ENCODE peak calls at places on chromosomes 7 and 10, in six cellular contexts. I is cardiac muscle cell, R is tibial artery, E is ovary, D is stomach, S is upper lobe of right lung. O is an unnamed sample. For H3K4me1, the result is how much of the 10 kb centered on the place peaks cover.

GRCh38 chr10:13977861-13978843 is 352.6 kb downstream of the FRMD4A start:
- DNase-seq in D (no peak), E (no peak), R (no peak), S (no peak), I (no peak), O (no peak)

GRCh38 chr7:42624471-42624870 is 287.4 kb downstream of the C7orf25 start:
- DNase-seq in E (no peak), I (no peak), D (no peak), R (no peak), S (no peak), O (no peak)

GRCh38 chr7:52539414-52539813 is 496.0 kb upstream of the POM121L12 start:
- DNase-seq in I (no peak), R (no peak), D (no peak), S (no peak), E (no peak), O (no peak)

GRCh38 chr10:109205929-109206585 is 717.3 kb downstream of the XPNPEP1 start:
- DNase-seq in E (no peak), D (no peak), I (no peak), S (no peak), R (no peak), O (no peak)

GRCh38 chr7:35545831-35546230 is 149.1 kb downstream of the HERPUD2 start:
- DNase-seq in D (no peak), I (no peak), R (no peak), S (no peak), E (no peak), O (no peak)

GRCh38 chr7:435518-436366 is 83.9 kb downstream of the PDGFA start:
- DNase-seq in D (peak), E (no peak), S (no peak), R (no peak), I (no peak), O (peak)

GRCh38 chr10:102310356-102311024 is 65.2 kb downstream of the GBF1 start:
- DNase-seq in I (no peak), E (no peak), S (no peak), D (no peak), R (no peak), O (no peak)

GRCh38 chr10:59382831-59383295 is 20.5 kb upstream of the FAM13C start:
- DNase-seq in R (no peak), S (no peak), I (no peak), E (no peak), D (no peak), O (no peak)

GRCh38 chr7:100476108-100476780 is 2.8 kb downstream of the TSC22D4 start:
- DNase-seq in R (no peak), I (peak), D (no peak), E (no peak), S (no peak), O (no peak)

GRCh38 chr7:37960483-37960882 is 40.0 kb downstream of the EPDR1 start:
- DNase-seq in I (no peak), S (no peak), E (no peak), D (no peak), R (no peak), O (no peak)

GRCh38 chr7:25893436-25893835 is 258.6 kb upstream of the NFE2L3 start:
- DNase-seq in S (no peak), E (no peak), D (no peak), I (no peak), R (no peak), O (no peak)

GRCh38 chr10:110500515-110500905 is 2.8 kb downstream of the DUSP5 start:
- DNase-seq in R (no peak), I (peak), E (no peak), S (no peak), D (no peak), O (no peak)
- H3K4me1 ChIP-seq in R (under half), I (under half), E (under half), S (half or more), D (half or more), O (under half)

GRCh38 chr10:11144626-11145497 is 127.2 kb downstream of the CELF2 start:
- DNase-seq in I (peak), E (no peak), R (no peak), D (no peak), S (no peak), O (no peak)
- H3K4me3 ChIP-seq in I (no peak), E (no peak), R (no peak), D (no peak), S (no peak), O (no peak)

GRCh38 chr10:88361995-88362540 is 221.1 kb downstream of the RNLS start:
- DNase-seq in D (no peak), S (no peak), R (no peak), E (no peak), I (no peak), O (no peak)
- H3K4me1 ChIP-seq in D (under half), S (under half), R (under half), E (under half), I (under half), O (under half)

GRCh38 chr7:125561006-125561405 is 631.4 kb upstream of the POT1 start:
- DNase-seq in D (no peak), I (no peak), S (no peak), E (no peak), R (no peak), O (no peak)
- H3K4me3 ChIP-seq in D (no peak), I (no peak), S (no peak), E (no peak), R (no peak), O (no peak)

GRCh38 chr10:79442171-79443040 is 3.0 kb downstream of the ZCCHC24 start:
- DNase-seq in I (no peak), E (no peak), S (peak), R (peak), D (no peak), O (no peak)
- H3K4me1 ChIP-seq in I (under half), E (under half), S (under half), R (half or more), D (half or more), O (under half)

GRCh38 chr7:107563072-107563760 is 504 bp downstream of the COG5 start:
- DNase-seq in E (no peak), D (peak), I (no peak), R (no peak), S (no peak), O (no peak)

GRCh38 chr7:107560898-107561516 is 2.7 kb downstream of the COG5 start:
- DNase-seq in S (no peak), I (no peak), R (no peak), D (no peak), E (no peak), O (no peak)

GRCh38 chr7:107564553-107565298 is 955 bp downstream of the DUS4L start:
- DNase-seq in D (no peak), I (no peak), R (no peak), S (no peak), E (no peak), O (no peak)

GRCh38 chr7:107559864-107560263 is 3.9 kb downstream of the COG5 start:
- DNase-seq in I (no peak), S (no peak), R (no peak), D (no peak), E (no peak), O (no peak)

DNA sequence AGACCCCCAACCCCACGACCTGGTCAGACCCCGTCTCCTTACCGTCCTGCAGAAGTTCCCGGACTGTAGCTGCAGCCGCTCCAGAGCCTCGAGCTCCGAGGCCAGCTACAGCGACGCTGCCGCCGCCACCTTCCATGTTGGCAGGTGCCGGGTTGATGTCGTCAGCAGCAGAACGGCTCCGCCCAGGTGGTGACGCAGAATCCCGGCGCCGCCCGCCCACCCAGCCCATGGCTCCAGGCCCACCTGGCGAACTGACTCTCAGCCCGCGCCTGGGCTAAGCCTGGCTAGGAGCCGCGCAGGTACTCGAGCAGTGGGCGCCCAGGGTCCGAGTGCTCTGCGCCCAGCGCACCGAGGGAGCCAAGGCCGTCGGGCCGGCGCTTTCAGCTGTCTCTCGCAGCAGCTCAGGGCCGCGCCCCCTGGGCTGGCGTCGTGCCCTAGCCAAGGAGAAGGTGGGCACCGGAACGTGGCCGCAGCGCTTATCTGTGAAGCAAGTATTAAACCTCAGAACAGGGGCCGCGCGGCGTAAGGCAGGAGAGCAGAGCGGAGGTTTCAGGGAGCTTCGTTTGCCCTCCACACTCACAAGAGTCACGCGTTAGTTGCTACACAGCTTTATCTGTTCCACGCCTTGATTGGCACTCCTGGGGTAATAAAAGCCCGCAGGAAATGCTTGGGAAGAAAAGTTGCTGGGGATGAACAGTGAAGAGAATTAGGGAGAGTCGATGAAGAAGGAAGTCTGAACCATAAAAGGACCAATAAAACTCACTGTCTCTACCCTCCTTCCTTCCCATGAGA is at the start of the genes COG5 and DUS4L:
- DNase-seq in S (peak), D (peak), R (peak), I (peak), E (peak), O (peak)
- H3K4me3 ChIP-seq in S (peak), D (peak), R (peak), I (peak), E (peak), O (peak)

DNA sequence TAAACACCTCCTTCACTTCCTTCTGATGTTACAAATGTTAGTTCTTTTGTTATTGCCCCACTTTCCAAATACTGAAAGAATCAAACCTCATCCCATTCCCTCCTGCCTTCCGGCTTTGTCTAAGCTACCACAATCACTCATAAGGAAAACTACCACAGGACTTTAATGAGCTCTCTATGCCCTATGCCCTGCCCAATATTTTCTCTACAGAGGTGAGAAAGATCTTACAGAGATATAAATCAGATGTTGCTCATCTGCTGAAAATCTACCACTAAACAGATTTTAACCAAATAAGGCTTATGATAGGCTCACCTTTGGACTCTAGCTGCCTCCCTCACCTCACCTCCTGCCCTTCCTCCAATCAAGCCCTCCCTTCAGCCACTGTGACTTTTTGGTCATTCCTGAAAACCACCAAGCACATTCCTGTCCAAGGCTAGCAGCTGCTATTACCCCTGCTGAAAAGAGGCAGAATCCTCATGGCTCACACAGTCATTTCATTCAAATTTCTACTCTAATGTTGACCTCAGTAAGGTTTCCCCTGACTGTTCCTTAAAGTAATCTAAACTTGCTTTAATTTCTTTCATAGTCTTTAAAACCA is 7.7 kb downstream of the ZNF33B start:
- DNase-seq in S (no peak), R (no peak), E (no peak), I (no peak), D (no peak), O (no peak)
- H3K4me1 ChIP-seq in S (under half), R (under half), E (under half), I (under half), D (under half), O (under half)

O was measured in prostate gland.